ENCODE peak calls at places on chromosomes 12 and 14, in four cellular contexts. One of them, this sample, is unnamed.

GRCh38 chr14:101357038-101357437 is 204.3 kb upstream of the DIO3 start:
- DNase-seq in K562: no peak
- DNase-seq in GM12878: no peak
- DNase-seq in HL-60: no peak
- DNase-seq in this sample: no peak

GRCh38 chr12:53115891-53116675 is 12.8 kb downstream of the SOAT2 start:
- DNase-seq in K562: no peak
- DNase-seq in HL-60: no peak
- DNase-seq in GM12878: no peak
- DNase-seq in this sample: no peak

GRCh38 chr12:13198921-13199320 is 2.4 kb downstream of the EMP1 start:
- DNase-seq in HL-60: no peak
- DNase-seq in K562: no peak
- DNase-seq in GM12878: no peak
- DNase-seq in this sample: no peak

GRCh38 chr12:4274396-4274959 is 916 bp downstream of the CCND2 start:
- DNase-seq in K562: no peak
- DNase-seq in HL-60: peak
- DNase-seq in GM12878: no peak
- DNase-seq in this sample: no peak

GRCh38 chr14:61215222-61216010 is 65.7 kb downstream of the TMEM30B start:
- DNase-seq in HL-60: no peak
- DNase-seq in K562: no peak
- DNase-seq in GM12878: no peak
- DNase-seq in this sample: no peak

GRCh38 chr14:75995372-75996041 is 9.9 kb downstream of the IFT43 start:
- DNase-seq in K562: no peak
- DNase-seq in HL-60: no peak
- DNase-seq in GM12878: no peak
- DNase-seq in this sample: no peak

GRCh38 chr12:43957732-43958131 is 121.9 kb downstream of the TMEM117 start:
- DNase-seq in HL-60: peak
- DNase-seq in GM12878: peak
- DNase-seq in K562: peak
- DNase-seq in this sample: peak

GRCh38 chr12:14283489-14284144 is 81.9 kb upstream of the ATF7IP start:
- DNase-seq in GM12878: peak
- DNase-seq in K562: no peak
- DNase-seq in HL-60: no peak
- DNase-seq in this sample: no peak

GRCh38 chr12:113214938-113215400 is 6.3 kb upstream of the TPCN1 start:
- DNase-seq in GM12878: peak
- DNase-seq in HL-60: peak
- DNase-seq in K562: no peak
- DNase-seq in this sample: no peak

GRCh38 chr14:89973234-89973823 is 17.6 kb downstream of the TDP1 start:
- DNase-seq in GM12878: peak
- DNase-seq in K562: peak
- DNase-seq in HL-60: peak
- DNase-seq in this sample: peak

GRCh38 chr12:26863515-26863914 is 30.5 kb upstream of the ITPR2 start:
- DNase-seq in GM12878: no peak
- DNase-seq in HL-60: no peak
- DNase-seq in K562: no peak
- DNase-seq in this sample: no peak

GRCh38 chr12:111270128-111270651 is 98.7 kb downstream of the PHETA1 start:
- DNase-seq in K562: no peak
- DNase-seq in HL-60: no peak
- DNase-seq in GM12878: no peak
- DNase-seq in this sample: no peak

GRCh38 chr14:72559227-72559626 is 334.7 kb downstream of the DPF3 start:
- DNase-seq in K562: no peak
- DNase-seq in HL-60: no peak
- DNase-seq in GM12878: no peak
- DNase-seq in this sample: no peak

GRCh38 chr12:66653801-66654200 is 25.1 kb downstream of the GRIP1 start:
- DNase-seq in GM12878: no peak
- DNase-seq in HL-60: no peak
- DNase-seq in K562: no peak
- DNase-seq in this sample: no peak

GRCh38 chr12:27277846-27278260 is 33.8 kb downstream of the STK38L start:
- DNase-seq in HL-60: no peak
- DNase-seq in GM12878: peak
- DNase-seq in K562: no peak
- DNase-seq in this sample: no peak

GRCh38 chr12:1594295-1595025 is at the start of gene FBXL14:
- DNase-seq in K562: peak
- DNase-seq in GM12878: no peak
- DNase-seq in HL-60: peak
- DNase-seq in this sample: peak

GRCh38 chr12:109947511-109947910 is 47.4 kb downstream of the TCHP start:
- DNase-seq in GM12878: no peak
- DNase-seq in HL-60: no peak
- DNase-seq in K562: no peak
- DNase-seq in this sample: no peak

GRCh38 chr12:64679487-64679983 is 69.2 kb downstream of the RASSF3 start:
- DNase-seq in GM12878: no peak
- DNase-seq in K562: peak
- DNase-seq in HL-60: no peak
- DNase-seq in this sample: no peak

GRCh38 chr12:64675795-64676194 is 65.5 kb downstream of the RASSF3 start:
- DNase-seq in K562: no peak
- DNase-seq in GM12878: no peak
- DNase-seq in HL-60: no peak
- DNase-seq in this sample: no peak

GRCh38 chr12:64680235-64680634 is 69.9 kb downstream of the RASSF3 start:
- DNase-seq in HL-60: no peak
- DNase-seq in GM12878: no peak
- DNase-seq in K562: peak
- DNase-seq in this sample: no peak

GRCh38 chr12:64678835-64679234 is 68.5 kb downstream of the RASSF3 start:
- DNase-seq in K562: no peak
- DNase-seq in HL-60: no peak
- DNase-seq in GM12878: no peak
- DNase-seq in this sample: no peak

DNA sequence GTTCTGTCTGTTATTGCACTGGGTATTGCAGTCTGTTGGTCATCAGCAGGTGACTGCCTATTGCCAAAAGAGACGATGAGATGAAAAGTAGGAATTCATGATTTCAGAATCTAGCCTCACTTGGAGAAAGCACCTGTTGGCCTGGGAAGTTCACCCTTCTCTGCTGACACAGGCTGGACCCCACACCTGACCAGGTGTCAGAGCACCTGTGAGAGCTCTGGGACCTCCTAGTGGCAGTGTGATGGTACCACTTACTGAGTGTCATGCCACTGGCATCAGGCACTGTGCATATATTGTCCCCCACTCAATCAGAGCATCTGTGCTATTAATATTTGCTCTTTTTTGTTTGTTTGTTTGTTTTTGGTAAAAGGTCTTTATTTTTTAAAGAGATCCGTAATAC is 68.0 kb downstream of the RASSF3 start:
- DNase-seq in GM12878: no peak
- DNase-seq in HL-60: no peak
- DNase-seq in K562: no peak
- DNase-seq in this sample: no peak
- TF ChIP-seq SPI1 in GM12878: no peak
- TF ChIP-seq SPI1 in HL-60: no peak
- TF ChIP-seq SPI1 in K562: no peak
- TF ChIP-seq SPI1 in this sample: no peak

DNA sequence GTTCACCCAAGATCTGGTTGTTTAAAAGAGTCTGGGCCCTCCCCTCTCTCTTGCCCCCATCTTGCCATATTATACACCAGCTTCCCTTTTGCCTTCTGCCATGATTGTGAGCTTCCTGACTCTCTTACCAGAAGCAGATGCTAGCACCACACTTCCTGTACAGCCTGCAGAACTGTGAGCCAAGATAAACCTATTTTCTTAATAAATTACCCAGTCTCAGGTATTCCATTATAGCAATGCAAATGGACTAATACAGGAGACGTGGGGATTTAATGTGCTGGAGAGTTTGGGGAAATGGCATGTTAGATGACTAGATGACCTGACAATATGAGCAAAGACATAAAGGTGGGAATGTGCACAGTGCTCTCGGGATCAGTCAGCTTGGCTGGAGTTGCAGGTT is 12.8 kb downstream of the SLC4A8 start:
- DNase-seq in HL-60: no peak
- DNase-seq in K562: no peak
- DNase-seq in GM12878: no peak
- DNase-seq in this sample: no peak
- TF ChIP-seq SPI1 in HL-60: no peak
- TF ChIP-seq SPI1 in K562: no peak
- TF ChIP-seq SPI1 in GM12878: no peak
- TF ChIP-seq SPI1 in this sample: no peak

GRCh38 chr14:56005580-56006053 is 112.6 kb upstream of the PELI2 start:
- DNase-seq in GM12878: no peak
- DNase-seq in HL-60: no peak
- DNase-seq in K562: no peak
- DNase-seq in this sample: no peak

GRCh38 chr14:56002876-56003625 is 115.2 kb upstream of the PELI2 start:
- DNase-seq in GM12878: peak
- DNase-seq in HL-60: no peak
- DNase-seq in K562: no peak
- DNase-seq in this sample: no peak

GRCh38 chr14:56004323-56004722 is 113.9 kb upstream of the PELI2 start:
- DNase-seq in GM12878: no peak
- DNase-seq in HL-60: no peak
- DNase-seq in K562: no peak
- DNase-seq in this sample: no peak

GRCh38 chr14:56004807-56005579 is 113.2 kb upstream of the PELI2 start:
- DNase-seq in HL-60: no peak
- DNase-seq in K562: no peak
- DNase-seq in GM12878: peak
- DNase-seq in this sample: no peak

DNA sequence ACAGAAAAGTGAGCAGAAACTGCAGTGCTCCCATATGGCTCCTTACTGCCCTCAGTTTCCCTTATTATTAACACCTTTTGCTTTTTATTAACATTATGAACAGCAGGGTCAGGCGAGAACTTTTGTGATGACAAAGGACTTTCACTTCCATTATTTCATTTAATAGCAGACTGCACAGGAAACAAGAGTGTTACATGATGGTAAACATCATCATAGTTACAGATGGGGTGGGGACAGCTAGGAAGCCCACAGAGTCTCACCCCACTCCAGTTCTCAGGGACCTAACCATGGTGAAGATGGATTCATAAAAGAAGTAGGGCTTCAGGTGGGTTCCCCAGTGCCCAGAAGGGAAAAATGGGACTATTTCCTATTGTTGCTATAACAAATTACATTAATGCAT is 110.1 kb upstream of the PELI2 start:
- DNase-seq in HL-60: no peak
- DNase-seq in K562: no peak
- DNase-seq in GM12878: no peak
- DNase-seq in this sample: no peak
- TF ChIP-seq SPI1 in HL-60: no peak
- TF ChIP-seq SPI1 in K562: no peak
- TF ChIP-seq SPI1 in GM12878: no peak
- TF ChIP-seq SPI1 in this sample: no peak

DNA sequence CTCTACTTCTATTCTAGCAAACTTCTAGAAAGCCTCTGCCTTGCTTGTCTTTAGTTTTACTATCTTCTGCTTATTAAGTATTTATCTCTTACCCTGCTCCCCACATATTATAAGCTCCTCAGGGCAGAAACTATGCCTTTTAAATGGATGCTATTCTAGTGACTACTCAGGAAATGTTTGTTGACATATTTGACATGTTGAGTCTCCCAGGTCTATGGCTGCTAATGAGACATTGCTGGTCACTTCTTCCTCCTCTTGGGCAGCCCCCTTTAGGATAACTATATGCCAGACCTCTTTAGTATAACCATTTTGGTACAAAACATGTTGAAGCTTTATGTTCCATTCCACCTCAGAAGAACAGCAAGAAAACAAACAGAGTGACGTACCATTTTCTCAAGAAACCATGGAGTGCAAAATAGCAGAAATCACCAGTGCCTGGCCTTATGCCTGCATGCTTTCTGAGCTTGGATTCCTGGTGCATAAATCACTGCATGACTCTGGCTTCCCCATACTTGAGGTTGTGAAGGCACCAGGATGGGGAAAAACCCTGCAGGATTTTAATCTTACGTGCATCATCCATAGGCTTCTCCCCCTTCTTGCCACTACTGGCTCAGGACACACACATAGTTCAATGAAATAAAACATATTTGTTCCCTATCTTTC is 202.6 kb downstream of the TMX1 start:
- DNase-seq in HL-60: no peak
- DNase-seq in K562: no peak
- DNase-seq in GM12878: no peak
- DNase-seq in this sample: no peak
- TF ChIP-seq SPI1 in HL-60: no peak
- TF ChIP-seq SPI1 in K562: no peak
- TF ChIP-seq SPI1 in GM12878: no peak
- TF ChIP-seq SPI1 in this sample: no peak

GRCh38 chr14:97641827-97642226 is 844.6 kb downstream of the VRK1 start:
- DNase-seq in HL-60: no peak
- DNase-seq in GM12878: no peak
- DNase-seq in K562: no peak
- DNase-seq in this sample: no peak
- TF ChIP-seq SPI1 in HL-60: no peak
- TF ChIP-seq SPI1 in GM12878: no peak
- TF ChIP-seq SPI1 in K562: no peak
- TF ChIP-seq SPI1 in this sample: no peak

This sample was measured in GM12891.